ENCODE peak calls at places on chromosomes 2 and 18, in nine cellular contexts. D, X, Z, L, C, B, G, T and K are unnamed samples.

GRCh38 chr18:51624311-51624710 is 426.8 kb upstream of the MEX3C start:
- DNase-seq in T (no peak), D (no peak), Z (no peak), L (no peak), G (no peak), C (no peak), B (no peak), X (no peak), K (no peak)

GRCh38 chr2:50438293-50438692 is 593.6 kb downstream of the NRXN1 start:
- DNase-seq in D (no peak), G (no peak), C (no peak), L (no peak), X (no peak), Z (no peak), B (no peak), T (no peak), K (no peak)

GRCh38 chr2:75641587-75641986 is 5.0 kb upstream of the MRPL19 start:
- DNase-seq in G (no peak), X (no peak), L (no peak), D (no peak), T (no peak), Z (no peak), B (peak), C (no peak), K (no peak)

GRCh38 chr18:75207298-75208054 is 1.5 kb downstream of the PTGR3 start:
- DNase-seq in C (no peak), T (no peak), B (peak), Z (no peak), L (no peak), X (peak), G (no peak), D (no peak), K (peak)

GRCh38 chr2:241966671-241967070 is 97.1 kb downstream of the RTP5 start:
- DNase-seq in X (peak), D (no peak), C (no peak), T (no peak), G (no peak), B (no peak), L (no peak), Z (no peak), K (no peak)

GRCh38 chr2:33598472-33599174 is 476 bp downstream of the FAM98A start:
- DNase-seq in D (no peak), Z (no peak), X (peak), T (no peak), G (no peak), B (peak), C (peak), L (no peak), K (peak)

GRCh38 chr18:60984496-60984895 is 348.7 kb upstream of the CDH20 start:
- DNase-seq in B (peak), G (no peak), D (no peak), L (no peak), T (no peak), Z (no peak), X (peak), C (no peak), K (no peak)

GRCh38 chr18:63951302-63951705 is 2.2 kb downstream of the HMSD start:
- DNase-seq in G (no peak), Z (no peak), B (peak), X (peak), L (no peak), D (no peak), T (no peak), C (no peak), K (peak)

GRCh38 chr2:71772510-71773172 is 319.3 kb downstream of the DYSF start:
- DNase-seq in G (no peak), T (no peak), B (no peak), C (no peak), D (no peak), Z (no peak), X (no peak), L (no peak), K (no peak)

GRCh38 chr2:240916571-240917008 is 10.5 kb downstream of the CROCC2 start:
- DNase-seq in G (peak), C (no peak), T (no peak), B (peak), L (no peak), Z (peak), D (peak), X (peak), K (peak)

GRCh38 chr18:61890344-61890743 is 2.5 kb downstream of the RNF152 start:
- DNase-seq in C (no peak), X (no peak), L (no peak), G (no peak), T (no peak), B (no peak), D (no peak), Z (no peak), K (no peak)

GRCh38 chr2:163028807-163029206 is 190.2 kb upstream of the KCNH7 start:
- DNase-seq in X (no peak), Z (no peak), C (no peak), D (no peak), G (no peak), B (no peak), L (no peak), T (no peak), K (no peak)

GRCh38 chr2:190984595-190984994 is 29.4 kb downstream of the STAT1 start:
- DNase-seq in X (peak), C (no peak), B (peak), G (no peak), Z (no peak), L (no peak), D (no peak), T (no peak), K (peak)

GRCh38 chr2:166468124-166469024 is 25.7 kb downstream of the SCN7A start:
- DNase-seq in G (no peak), C (no peak), D (no peak), B (no peak), T (no peak), L (no peak), Z (no peak), X (no peak), K (no peak)

GRCh38 chr2:190678444-190679162 is 29.7 kb downstream of the NAB1 start:
- DNase-seq in X (peak), L (no peak), D (no peak), B (peak), T (no peak), C (no peak), Z (no peak), G (no peak), K (peak)

GRCh38 chr2:39640107-39640506 is 25.6 kb upstream of the TMEM178A start:
- DNase-seq in D (no peak), T (no peak), Z (peak), X (no peak), B (no peak), L (no peak), G (no peak), C (no peak), K (no peak)

GRCh38 chr2:39646891-39647780 is 18.6 kb upstream of the TMEM178A start:
- DNase-seq in L (no peak), Z (no peak), X (no peak), C (no peak), T (no peak), B (no peak), D (no peak), G (no peak), K (no peak)

GRCh38 chr2:39646267-39646666 is 19.4 kb upstream of the TMEM178A start:
- DNase-seq in G (no peak), D (no peak), C (no peak), B (no peak), X (no peak), L (no peak), T (no peak), Z (no peak), K (no peak)

GRCh38 chr2:39640681-39641080 is 25.0 kb upstream of the TMEM178A start:
- DNase-seq in L (no peak), C (no peak), T (no peak), X (no peak), G (no peak), B (no peak), Z (no peak), D (no peak), K (no peak)

DNA sequence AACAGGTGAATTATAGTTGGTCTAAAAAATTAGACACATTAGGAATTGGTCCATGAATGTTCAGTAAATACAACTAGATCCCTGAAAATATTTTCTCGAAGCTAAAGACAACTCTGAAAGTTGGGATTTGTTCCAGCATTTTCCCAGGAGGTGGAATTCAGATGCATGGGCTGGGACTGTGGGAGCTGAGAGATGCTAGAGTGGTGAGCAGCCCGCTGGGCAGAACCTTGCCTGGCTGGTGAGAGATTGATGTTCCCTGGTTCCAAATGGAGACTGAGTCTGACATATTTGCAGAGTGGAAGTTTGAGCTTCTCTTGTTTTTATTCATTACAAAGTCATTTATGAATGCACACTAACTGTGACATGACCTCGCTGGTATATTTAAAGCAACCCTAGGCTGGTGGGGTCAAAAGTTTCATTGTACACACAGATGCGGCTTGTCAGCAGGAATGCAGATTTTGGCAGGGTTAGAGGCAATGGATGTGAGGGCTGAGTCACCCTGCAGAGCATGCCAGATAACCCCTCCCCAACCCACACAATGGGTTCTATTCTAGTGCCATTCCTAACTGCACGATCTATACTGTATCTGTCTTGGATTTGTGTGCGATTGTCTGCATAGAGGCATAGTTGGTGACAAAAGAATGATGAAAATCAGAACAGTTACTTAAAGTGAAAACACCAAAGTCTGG is 23.5 kb upstream of the TMEM178A start:
- DNase-seq in Z (no peak), C (no peak), G (no peak), L (no peak), X (peak), T (peak), B (peak), D (no peak), K (peak)
- H3K27ac ChIP-seq in Z (no peak), C (no peak), G (no peak), L (no peak), X (peak), T (no peak), B (no peak), D (no peak), K (peak)

DNA sequence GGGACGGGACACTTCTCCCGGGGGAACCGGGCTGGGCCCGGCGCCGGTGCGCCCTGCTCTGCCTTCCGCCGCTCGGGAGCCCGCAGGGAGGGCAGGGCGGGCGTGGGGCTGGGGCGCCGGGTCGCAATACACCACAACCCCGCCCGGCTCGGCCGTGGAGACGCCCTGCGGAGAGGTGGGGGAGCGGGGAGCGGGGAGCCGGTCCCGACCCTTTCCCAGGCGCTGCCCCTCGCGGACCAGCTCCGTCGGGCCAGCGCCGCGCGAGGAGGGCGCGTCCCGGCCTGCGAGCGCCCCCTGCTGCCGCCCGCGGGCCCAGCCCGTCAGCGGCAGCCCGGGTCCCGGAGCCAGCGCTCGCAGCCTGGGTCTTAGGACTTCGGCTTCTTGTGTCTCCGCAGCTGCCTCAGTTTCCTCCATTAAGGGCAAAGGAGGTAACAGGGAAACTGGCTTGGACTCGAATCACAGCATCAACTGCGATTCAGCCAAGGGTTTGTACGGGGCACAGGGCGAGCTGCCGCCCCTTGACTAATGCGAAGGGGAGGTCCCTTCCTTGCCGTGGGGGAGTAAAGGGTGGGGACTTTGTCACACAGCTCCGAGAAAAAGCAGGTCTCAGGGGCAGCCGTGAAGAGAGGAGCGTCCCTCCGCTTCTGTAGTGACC is 635 bp upstream of the ADRA2B start:
- DNase-seq in G (peak), B (peak), T (no peak), C (peak), L (peak), X (no peak), D (no peak), Z (peak), K (peak)
- H3K4me3 ChIP-seq in G (peak), B (peak), T (peak), C (peak), L (peak), X (no peak), D (peak), Z (peak), K (peak)

DNA sequence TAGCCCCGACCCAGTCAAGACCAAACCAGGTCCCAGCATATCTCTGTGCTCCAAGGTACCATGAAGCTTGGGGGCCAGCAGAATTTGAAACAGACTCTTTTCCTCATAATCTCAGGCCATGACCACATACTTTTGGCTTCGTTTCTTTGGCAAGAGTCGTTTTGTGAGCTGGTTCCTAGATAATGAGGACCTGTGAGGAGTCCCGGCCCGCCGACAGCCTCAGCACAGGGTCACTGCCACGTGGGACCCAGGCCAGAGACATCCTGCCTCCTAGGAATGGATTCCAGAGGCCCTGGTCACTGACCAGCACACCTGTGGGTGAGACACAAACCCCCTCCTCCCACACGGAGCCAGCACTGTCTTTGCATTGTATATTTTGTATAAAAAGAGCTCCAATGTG is 73.5 kb downstream of the VAPA start:
- DNase-seq in D (no peak), C (no peak), T (no peak), B (no peak), X (peak), Z (peak), G (no peak), L (no peak), K (no peak)
- H3K27ac ChIP-seq in D (no peak), C (no peak), T (no peak), B (no peak), X (no peak), Z (no peak), G (no peak), L (no peak), K (no peak)

GRCh38 chr2:238381341-238382130 is 45.2 kb upstream of the ASB1 start:
- DNase-seq in L (peak), G (no peak), Z (no peak), D (no peak), X (no peak), C (no peak), B (no peak), T (no peak), K (no peak)
- H3K4me3 ChIP-seq in L (no peak), G (no peak), Z (no peak), D (no peak), X (no peak), C (no peak), B (no peak), T (no peak), K (no peak)

GRCh38 chr2:112794131-112794733 is 9.9 kb upstream of the IL1A start:
- DNase-seq in X (peak), L (peak), T (peak), C (no peak), D (no peak), B (peak), Z (no peak), G (no peak), K (no peak)
- H3K27ac ChIP-seq in X (peak), L (peak), T (no peak), C (no peak), D (no peak), B (peak), Z (peak), G (peak), K (peak)

GRCh38 chr2:80778704-80779103 is 474.2 kb upstream of the LRRTM1 start:
- DNase-seq in L (no peak), D (no peak), G (no peak), B (no peak), C (no peak), X (no peak), Z (no peak), T (no peak), K (no peak)
- H3K4me3 ChIP-seq in L (no peak), D (no peak), G (no peak), B (no peak), C (no peak), X (no peak), Z (no peak), T (no peak), K (no peak)